ENCODE peak calls at places on chromosomes 2 and 18, in ten cellular contexts. One of them, this sample, is unnamed.
A peak's percentile ranks its signal among the peaks of the same experiment; 100 is the strongest.

GRCh38 chr2:12787891-12788783 is 71.4 kb downstream of the TRIB2 start:
- DNase-seq in frontal cortex: no peak
- DNase-seq in activated CD8-positive, alpha-beta memory T cell treated with anti-CD3 and anti-CD28 coated beads, Interleukin-2, amount 10 ng/mL, durations not matched to agents 7 days and 5 days: no peak
- DNase-seq in stimulated activated naive B cell treated with anti-CD40 and anti-IgM and Interleukin-4, amounts not matched to agents 10 μg/mL and 1 μg/mL and 100 μg/mL, for 72 hours: no peak
- DNase-seq in foreskin fibroblast: peak; percentile 91
- DNase-seq in lower lobe of right lung: no peak
- DNase-seq in NCI-H2029: no peak
- DNase-seq in stimulated activated naive CD8-positive, alpha-beta T cell treated with anti-CD3 and anti-CD28 coated beads, Interleukin-15, amount 100 ng/mL, for 72 hours: no peak
- DNase-seq in stimulated activated CD4-positive, alpha-beta T cell treated with anti-CD3 and anti-CD28 coated beads, Interleukin-4, amount 100 ng/mL, for 48 hours: no peak
- DNase-seq in brain microvascular endothelial cell: peak; percentile 64
- DNase-seq in this sample: no peak

GRCh38 chr2:229297284-229297683 is 26.2 kb upstream of the PID1 start:
- DNase-seq in frontal cortex: no peak
- DNase-seq in activated CD8-positive, alpha-beta memory T cell treated with anti-CD3 and anti-CD28 coated beads, Interleukin-2, amount 10 ng/mL, durations not matched to agents 7 days and 5 days: no peak
- DNase-seq in stimulated activated naive B cell treated with anti-CD40 and anti-IgM and Interleukin-4, amounts not matched to agents 10 μg/mL and 1 μg/mL and 100 μg/mL, for 72 hours: no peak
- DNase-seq in foreskin fibroblast: no peak
- DNase-seq in lower lobe of right lung: no peak
- DNase-seq in NCI-H2029: no peak
- DNase-seq in stimulated activated naive CD8-positive, alpha-beta T cell treated with anti-CD3 and anti-CD28 coated beads, Interleukin-15, amount 100 ng/mL, for 72 hours: no peak
- DNase-seq in stimulated activated CD4-positive, alpha-beta T cell treated with anti-CD3 and anti-CD28 coated beads, Interleukin-4, amount 100 ng/mL, for 48 hours: no peak
- DNase-seq in brain microvascular endothelial cell: no peak
- DNase-seq in this sample: no peak

GRCh38 chr2:101520246-101520645 is 45.3 kb upstream of the RFX8 start:
- DNase-seq in frontal cortex: no peak
- DNase-seq in activated CD8-positive, alpha-beta memory T cell treated with anti-CD3 and anti-CD28 coated beads, Interleukin-2, amount 10 ng/mL, durations not matched to agents 7 days and 5 days: no peak
- DNase-seq in stimulated activated naive B cell treated with anti-CD40 and anti-IgM and Interleukin-4, amounts not matched to agents 10 μg/mL and 1 μg/mL and 100 μg/mL, for 72 hours: no peak
- DNase-seq in foreskin fibroblast: peak; percentile 63
- DNase-seq in lower lobe of right lung: no peak
- DNase-seq in NCI-H2029: no peak
- DNase-seq in stimulated activated naive CD8-positive, alpha-beta T cell treated with anti-CD3 and anti-CD28 coated beads, Interleukin-15, amount 100 ng/mL, for 72 hours: no peak
- DNase-seq in stimulated activated CD4-positive, alpha-beta T cell treated with anti-CD3 and anti-CD28 coated beads, Interleukin-4, amount 100 ng/mL, for 48 hours: no peak
- DNase-seq in brain microvascular endothelial cell: peak; percentile 34
- DNase-seq in this sample: no peak

GRCh38 chr18:10404148-10404547 is 50.3 kb upstream of the APCDD1 start:
- DNase-seq in frontal cortex: no peak
- DNase-seq in activated CD8-positive, alpha-beta memory T cell treated with anti-CD3 and anti-CD28 coated beads, Interleukin-2, amount 10 ng/mL, durations not matched to agents 7 days and 5 days: no peak
- DNase-seq in stimulated activated naive B cell treated with anti-CD40 and anti-IgM and Interleukin-4, amounts not matched to agents 10 μg/mL and 1 μg/mL and 100 μg/mL, for 72 hours: no peak
- DNase-seq in foreskin fibroblast: no peak
- DNase-seq in lower lobe of right lung: no peak
- DNase-seq in NCI-H2029: no peak
- DNase-seq in stimulated activated naive CD8-positive, alpha-beta T cell treated with anti-CD3 and anti-CD28 coated beads, Interleukin-15, amount 100 ng/mL, for 72 hours: no peak
- DNase-seq in stimulated activated CD4-positive, alpha-beta T cell treated with anti-CD3 and anti-CD28 coated beads, Interleukin-4, amount 100 ng/mL, for 48 hours: no peak
- DNase-seq in brain microvascular endothelial cell: no peak
- DNase-seq in this sample: no peak

GRCh38 chr2:226893206-226893605 is 57.4 kb downstream of the RHBDD1 start:
- DNase-seq in frontal cortex: no peak
- DNase-seq in activated CD8-positive, alpha-beta memory T cell treated with anti-CD3 and anti-CD28 coated beads, Interleukin-2, amount 10 ng/mL, durations not matched to agents 7 days and 5 days: no peak
- DNase-seq in stimulated activated naive B cell treated with anti-CD40 and anti-IgM and Interleukin-4, amounts not matched to agents 10 μg/mL and 1 μg/mL and 100 μg/mL, for 72 hours: no peak
- DNase-seq in foreskin fibroblast: peak; percentile 80
- DNase-seq in lower lobe of right lung: no peak
- DNase-seq in NCI-H2029: no peak
- DNase-seq in stimulated activated naive CD8-positive, alpha-beta T cell treated with anti-CD3 and anti-CD28 coated beads, Interleukin-15, amount 100 ng/mL, for 72 hours: no peak
- DNase-seq in stimulated activated CD4-positive, alpha-beta T cell treated with anti-CD3 and anti-CD28 coated beads, Interleukin-4, amount 100 ng/mL, for 48 hours: no peak
- DNase-seq in brain microvascular endothelial cell: no peak
- DNase-seq in this sample: no peak

GRCh38 chr18:76491436-76491800 is 3.6 kb downstream of the ZNF516 start:
- DNase-seq in frontal cortex: peak; percentile 79
- DNase-seq in activated CD8-positive, alpha-beta memory T cell treated with anti-CD3 and anti-CD28 coated beads, Interleukin-2, amount 10 ng/mL, durations not matched to agents 7 days and 5 days: peak; percentile 55
- DNase-seq in stimulated activated naive B cell treated with anti-CD40 and anti-IgM and Interleukin-4, amounts not matched to agents 10 μg/mL and 1 μg/mL and 100 μg/mL, for 72 hours: peak; percentile 30
- DNase-seq in foreskin fibroblast: peak; percentile 58
- DNase-seq in lower lobe of right lung: peak; percentile 86
- DNase-seq in NCI-H2029: no peak
- DNase-seq in stimulated activated naive CD8-positive, alpha-beta T cell treated with anti-CD3 and anti-CD28 coated beads, Interleukin-15, amount 100 ng/mL, for 72 hours: peak; percentile 40
- DNase-seq in stimulated activated CD4-positive, alpha-beta T cell treated with anti-CD3 and anti-CD28 coated beads, Interleukin-4, amount 100 ng/mL, for 48 hours: peak; percentile 46
- DNase-seq in brain microvascular endothelial cell: peak; percentile 55
- DNase-seq in this sample: no peak

GRCh38 chr2:69159988-69160387 is 147.0 kb downstream of the ANTXR1 start:
- DNase-seq in frontal cortex: no peak
- DNase-seq in activated CD8-positive, alpha-beta memory T cell treated with anti-CD3 and anti-CD28 coated beads, Interleukin-2, amount 10 ng/mL, durations not matched to agents 7 days and 5 days: no peak
- DNase-seq in stimulated activated naive B cell treated with anti-CD40 and anti-IgM and Interleukin-4, amounts not matched to agents 10 μg/mL and 1 μg/mL and 100 μg/mL, for 72 hours: no peak
- DNase-seq in foreskin fibroblast: no peak
- DNase-seq in lower lobe of right lung: no peak
- DNase-seq in NCI-H2029: no peak
- DNase-seq in stimulated activated naive CD8-positive, alpha-beta T cell treated with anti-CD3 and anti-CD28 coated beads, Interleukin-15, amount 100 ng/mL, for 72 hours: no peak
- DNase-seq in stimulated activated CD4-positive, alpha-beta T cell treated with anti-CD3 and anti-CD28 coated beads, Interleukin-4, amount 100 ng/mL, for 48 hours: no peak
- DNase-seq in brain microvascular endothelial cell: no peak
- DNase-seq in this sample: no peak

GRCh38 chr18:45361148-45361851 is 254.0 kb upstream of the SLC14A2 start:
- DNase-seq in frontal cortex: no peak
- DNase-seq in activated CD8-positive, alpha-beta memory T cell treated with anti-CD3 and anti-CD28 coated beads, Interleukin-2, amount 10 ng/mL, durations not matched to agents 7 days and 5 days: no peak
- DNase-seq in stimulated activated naive B cell treated with anti-CD40 and anti-IgM and Interleukin-4, amounts not matched to agents 10 μg/mL and 1 μg/mL and 100 μg/mL, for 72 hours: no peak
- DNase-seq in foreskin fibroblast: no peak
- DNase-seq in lower lobe of right lung: no peak
- DNase-seq in NCI-H2029: no peak
- DNase-seq in stimulated activated naive CD8-positive, alpha-beta T cell treated with anti-CD3 and anti-CD28 coated beads, Interleukin-15, amount 100 ng/mL, for 72 hours: no peak
- DNase-seq in stimulated activated CD4-positive, alpha-beta T cell treated with anti-CD3 and anti-CD28 coated beads, Interleukin-4, amount 100 ng/mL, for 48 hours: no peak
- DNase-seq in brain microvascular endothelial cell: no peak
- DNase-seq in this sample: no peak

GRCh38 chr2:68746408-68746807 is 11.8 kb downstream of the ARHGAP25 start:
- DNase-seq in frontal cortex: no peak
- DNase-seq in activated CD8-positive, alpha-beta memory T cell treated with anti-CD3 and anti-CD28 coated beads, Interleukin-2, amount 10 ng/mL, durations not matched to agents 7 days and 5 days: peak; percentile 26
- DNase-seq in stimulated activated naive B cell treated with anti-CD40 and anti-IgM and Interleukin-4, amounts not matched to agents 10 μg/mL and 1 μg/mL and 100 μg/mL, for 72 hours: no peak
- DNase-seq in foreskin fibroblast: no peak
- DNase-seq in lower lobe of right lung: no peak
- DNase-seq in NCI-H2029: no peak
- DNase-seq in stimulated activated naive CD8-positive, alpha-beta T cell treated with anti-CD3 and anti-CD28 coated beads, Interleukin-15, amount 100 ng/mL, for 72 hours: no peak
- DNase-seq in stimulated activated CD4-positive, alpha-beta T cell treated with anti-CD3 and anti-CD28 coated beads, Interleukin-4, amount 100 ng/mL, for 48 hours: no peak
- DNase-seq in brain microvascular endothelial cell: no peak
- DNase-seq in this sample: peak; percentile 2

GRCh38 chr2:24577481-24577880 is 86.4 kb downstream of the NCOA1 start:
- DNase-seq in frontal cortex: no peak
- DNase-seq in activated CD8-positive, alpha-beta memory T cell treated with anti-CD3 and anti-CD28 coated beads, Interleukin-2, amount 10 ng/mL, durations not matched to agents 7 days and 5 days: no peak
- DNase-seq in stimulated activated naive B cell treated with anti-CD40 and anti-IgM and Interleukin-4, amounts not matched to agents 10 μg/mL and 1 μg/mL and 100 μg/mL, for 72 hours: no peak
- DNase-seq in foreskin fibroblast: no peak
- DNase-seq in lower lobe of right lung: no peak
- DNase-seq in NCI-H2029: no peak
- DNase-seq in stimulated activated naive CD8-positive, alpha-beta T cell treated with anti-CD3 and anti-CD28 coated beads, Interleukin-15, amount 100 ng/mL, for 72 hours: no peak
- DNase-seq in stimulated activated CD4-positive, alpha-beta T cell treated with anti-CD3 and anti-CD28 coated beads, Interleukin-4, amount 100 ng/mL, for 48 hours: no peak
- DNase-seq in brain microvascular endothelial cell: no peak
- DNase-seq in this sample: no peak

GRCh38 chr18:48859311-48860275 is 91.2 kb downstream of the SMAD7 start:
- DNase-seq in frontal cortex: peak; percentile 66
- DNase-seq in activated CD8-positive, alpha-beta memory T cell treated with anti-CD3 and anti-CD28 coated beads, Interleukin-2, amount 10 ng/mL, durations not matched to agents 7 days and 5 days: no peak
- DNase-seq in stimulated activated naive B cell treated with anti-CD40 and anti-IgM and Interleukin-4, amounts not matched to agents 10 μg/mL and 1 μg/mL and 100 μg/mL, for 72 hours: no peak
- DNase-seq in foreskin fibroblast: no peak
- DNase-seq in lower lobe of right lung: peak; percentile 46
- DNase-seq in NCI-H2029: no peak
- DNase-seq in stimulated activated naive CD8-positive, alpha-beta T cell treated with anti-CD3 and anti-CD28 coated beads, Interleukin-15, amount 100 ng/mL, for 72 hours: no peak
- DNase-seq in stimulated activated CD4-positive, alpha-beta T cell treated with anti-CD3 and anti-CD28 coated beads, Interleukin-4, amount 100 ng/mL, for 48 hours: no peak
- DNase-seq in brain microvascular endothelial cell: no peak
- DNase-seq in this sample: no peak

GRCh38 chr2:71693286-71694270 is 240.2 kb downstream of the DYSF start:
- DNase-seq in frontal cortex: no peak
- DNase-seq in activated CD8-positive, alpha-beta memory T cell treated with anti-CD3 and anti-CD28 coated beads, Interleukin-2, amount 10 ng/mL, durations not matched to agents 7 days and 5 days: no peak
- DNase-seq in stimulated activated naive B cell treated with anti-CD40 and anti-IgM and Interleukin-4, amounts not matched to agents 10 μg/mL and 1 μg/mL and 100 μg/mL, for 72 hours: no peak
- DNase-seq in foreskin fibroblast: no peak
- DNase-seq in lower lobe of right lung: peak; percentile 13
- DNase-seq in NCI-H2029: no peak
- DNase-seq in stimulated activated naive CD8-positive, alpha-beta T cell treated with anti-CD3 and anti-CD28 coated beads, Interleukin-15, amount 100 ng/mL, for 72 hours: no peak
- DNase-seq in stimulated activated CD4-positive, alpha-beta T cell treated with anti-CD3 and anti-CD28 coated beads, Interleukin-4, amount 100 ng/mL, for 48 hours: no peak
- DNase-seq in brain microvascular endothelial cell: no peak
- DNase-seq in this sample: no peak

GRCh38 chr18:67301592-67301991 is 214.9 kb downstream of the DSEL start:
- DNase-seq in frontal cortex: no peak
- DNase-seq in activated CD8-positive, alpha-beta memory T cell treated with anti-CD3 and anti-CD28 coated beads, Interleukin-2, amount 10 ng/mL, durations not matched to agents 7 days and 5 days: no peak
- DNase-seq in stimulated activated naive B cell treated with anti-CD40 and anti-IgM and Interleukin-4, amounts not matched to agents 10 μg/mL and 1 μg/mL and 100 μg/mL, for 72 hours: no peak
- DNase-seq in foreskin fibroblast: no peak
- DNase-seq in lower lobe of right lung: no peak
- DNase-seq in NCI-H2029: no peak
- DNase-seq in stimulated activated naive CD8-positive, alpha-beta T cell treated with anti-CD3 and anti-CD28 coated beads, Interleukin-15, amount 100 ng/mL, for 72 hours: peak; percentile 21
- DNase-seq in stimulated activated CD4-positive, alpha-beta T cell treated with anti-CD3 and anti-CD28 coated beads, Interleukin-4, amount 100 ng/mL, for 48 hours: no peak
- DNase-seq in brain microvascular endothelial cell: no peak
- DNase-seq in this sample: no peak

GRCh38 chr2:135162377-135162776 is 110.3 kb downstream of the RAB3GAP1 start:
- DNase-seq in frontal cortex: no peak
- DNase-seq in activated CD8-positive, alpha-beta memory T cell treated with anti-CD3 and anti-CD28 coated beads, Interleukin-2, amount 10 ng/mL, durations not matched to agents 7 days and 5 days: no peak
- DNase-seq in stimulated activated naive B cell treated with anti-CD40 and anti-IgM and Interleukin-4, amounts not matched to agents 10 μg/mL and 1 μg/mL and 100 μg/mL, for 72 hours: no peak
- DNase-seq in foreskin fibroblast: no peak
- DNase-seq in lower lobe of right lung: no peak
- DNase-seq in NCI-H2029: peak; percentile 15
- DNase-seq in stimulated activated naive CD8-positive, alpha-beta T cell treated with anti-CD3 and anti-CD28 coated beads, Interleukin-15, amount 100 ng/mL, for 72 hours: no peak
- DNase-seq in stimulated activated CD4-positive, alpha-beta T cell treated with anti-CD3 and anti-CD28 coated beads, Interleukin-4, amount 100 ng/mL, for 48 hours: no peak
- DNase-seq in brain microvascular endothelial cell: no peak
- DNase-seq in this sample: no peak

This sample was measured in T-helper 2 cell treated with Interferon-gamma antibody and Interleukin-4, amounts not matched to agents 5 μg/mL and 100 μg/mL, for 36 hours.